ENCODE peak calls at places on chromosomes 5 and 9, in ten cellular contexts. One of them, this sample, is unnamed. For H3K4me1, the result is how much of the 10 kb centered on the place peaks cover.

GRCh38 chr5:118580959-118581358 is 407.4 kb downstream of the DTWD2 start:
- DNase-seq in H9: no peak
- DNase-seq in DND-41: no peak
- DNase-seq in CD8-positive, alpha-beta T cell: no peak
- DNase-seq in prostate gland: no peak
- DNase-seq in GM23338: no peak
- DNase-seq in CD8-positive, alpha-beta memory T cell: no peak
- DNase-seq in pancreas: no peak
- DNase-seq in CD4-positive, CD25-positive, alpha-beta regulatory T cell: no peak
- DNase-seq in psoas muscle: no peak
- DNase-seq in this sample: no peak

GRCh38 chr9:84297162-84297821 is 43.3 kb downstream of the SLC28A3 start:
- DNase-seq in CD8-positive, alpha-beta memory T cell: no peak
- DNase-seq in CD4-positive, CD25-positive, alpha-beta regulatory T cell: no peak
- DNase-seq in psoas muscle: no peak
- DNase-seq in GM23338: no peak
- DNase-seq in H9: no peak
- DNase-seq in DND-41: no peak
- DNase-seq in pancreas: no peak
- DNase-seq in prostate gland: no peak
- DNase-seq in CD8-positive, alpha-beta T cell: no peak
- DNase-seq in this sample: no peak

GRCh38 chr9:35745569-35745968 is 3.5 kb downstream of the GBA2 start:
- DNase-seq in psoas muscle: no peak
- DNase-seq in CD4-positive, CD25-positive, alpha-beta regulatory T cell: no peak
- DNase-seq in H9: no peak
- DNase-seq in pancreas: no peak
- DNase-seq in prostate gland: no peak
- DNase-seq in CD8-positive, alpha-beta T cell: no peak
- DNase-seq in CD8-positive, alpha-beta memory T cell: no peak
- DNase-seq in DND-41: no peak
- DNase-seq in GM23338: no peak
- DNase-seq in this sample: no peak

GRCh38 chr5:2594701-2595100 is 156.8 kb downstream of the IRX2 start:
- DNase-seq in CD8-positive, alpha-beta T cell: no peak
- DNase-seq in H9: no peak
- DNase-seq in psoas muscle: no peak
- DNase-seq in GM23338: no peak
- DNase-seq in prostate gland: no peak
- DNase-seq in CD4-positive, CD25-positive, alpha-beta regulatory T cell: no peak
- DNase-seq in CD8-positive, alpha-beta memory T cell: no peak
- DNase-seq in pancreas: no peak
- DNase-seq in DND-41: no peak
- DNase-seq in this sample: no peak

GRCh38 chr9:124855944-124856773 is 2.9 kb downstream of the WDR38 start:
- DNase-seq in psoas muscle: no peak
- DNase-seq in GM23338: peak
- DNase-seq in H9: peak
- DNase-seq in DND-41: peak
- DNase-seq in CD8-positive, alpha-beta memory T cell: no peak
- DNase-seq in pancreas: peak
- DNase-seq in CD4-positive, CD25-positive, alpha-beta regulatory T cell: no peak
- DNase-seq in prostate gland: no peak
- DNase-seq in CD8-positive, alpha-beta T cell: no peak
- DNase-seq in this sample: no peak

GRCh38 chr9:76526026-76526425 is 67.0 kb downstream of the GCNT1 start:
- DNase-seq in CD8-positive, alpha-beta memory T cell: no peak
- DNase-seq in pancreas: no peak
- DNase-seq in prostate gland: no peak
- DNase-seq in GM23338: no peak
- DNase-seq in CD4-positive, CD25-positive, alpha-beta regulatory T cell: no peak
- DNase-seq in psoas muscle: no peak
- DNase-seq in DND-41: no peak
- DNase-seq in H9: no peak
- DNase-seq in CD8-positive, alpha-beta T cell: no peak
- DNase-seq in this sample: no peak

GRCh38 chr9:92720807-92721535 is 43.7 kb downstream of the BICD2 start:
- DNase-seq in psoas muscle: no peak
- DNase-seq in GM23338: no peak
- DNase-seq in pancreas: no peak
- DNase-seq in DND-41: no peak
- DNase-seq in CD8-positive, alpha-beta T cell: no peak
- DNase-seq in CD8-positive, alpha-beta memory T cell: no peak
- DNase-seq in prostate gland: no peak
- DNase-seq in CD4-positive, CD25-positive, alpha-beta regulatory T cell: no peak
- DNase-seq in H9: no peak
- DNase-seq in this sample: no peak

GRCh38 chr9:120875954-120876841 is 790 bp downstream of the PHF19 start:
- DNase-seq in H9: peak
- DNase-seq in psoas muscle: peak
- DNase-seq in CD8-positive, alpha-beta T cell: peak
- DNase-seq in prostate gland: peak
- DNase-seq in DND-41: peak
- DNase-seq in pancreas: peak
- DNase-seq in CD8-positive, alpha-beta memory T cell: peak
- DNase-seq in CD4-positive, CD25-positive, alpha-beta regulatory T cell: peak
- DNase-seq in GM23338: peak
- DNase-seq in this sample: peak

GRCh38 chr5:68534131-68534940 is 318.8 kb downstream of the PIK3R1 start:
- DNase-seq in prostate gland: peak
- DNase-seq in CD8-positive, alpha-beta T cell: no peak
- DNase-seq in psoas muscle: no peak
- DNase-seq in DND-41: no peak
- DNase-seq in pancreas: peak
- DNase-seq in CD4-positive, CD25-positive, alpha-beta regulatory T cell: no peak
- DNase-seq in GM23338: no peak
- DNase-seq in H9: no peak
- DNase-seq in CD8-positive, alpha-beta memory T cell: no peak
- DNase-seq in this sample: no peak

DNA sequence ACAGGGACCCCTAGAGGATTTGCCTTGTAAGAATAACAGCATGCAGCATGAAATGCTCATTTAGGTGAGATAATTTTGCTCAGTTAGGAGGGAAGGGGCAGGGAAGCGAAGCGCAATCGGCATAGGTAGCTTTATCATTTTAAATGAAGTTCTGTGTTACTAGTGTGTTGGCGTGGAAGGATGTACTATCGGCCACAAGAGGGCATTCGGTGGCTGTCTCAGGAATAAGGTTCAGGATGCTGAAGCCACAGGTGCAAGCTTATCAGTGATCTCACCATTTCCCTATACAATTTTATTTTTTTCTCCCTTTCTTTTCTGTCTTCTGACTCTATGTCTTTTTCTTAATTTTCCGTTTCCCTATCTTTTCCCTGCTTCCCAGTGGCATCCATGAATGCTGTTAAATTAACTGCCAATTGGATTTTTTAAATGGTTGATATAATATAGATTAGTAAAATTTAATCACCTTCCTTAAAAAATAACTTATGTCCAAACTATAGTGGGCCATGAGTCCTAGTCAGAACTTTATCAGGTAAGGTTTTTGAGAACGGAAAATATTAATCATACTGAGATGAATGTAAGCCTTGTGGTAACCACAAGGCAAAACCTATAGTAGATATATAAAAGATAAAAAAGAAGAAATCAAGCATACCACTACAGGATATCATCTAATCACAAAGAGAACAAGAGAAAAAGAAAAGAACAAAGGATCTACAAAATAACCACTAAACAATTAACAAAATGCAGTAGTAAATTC is 1.2 kb upstream of the INSL6 start:
- DNase-seq in prostate gland: peak
- DNase-seq in DND-41: peak
- DNase-seq in H9: peak
- DNase-seq in GM23338: peak
- DNase-seq in psoas muscle: no peak
- DNase-seq in CD8-positive, alpha-beta T cell: peak
- DNase-seq in CD4-positive, CD25-positive, alpha-beta regulatory T cell: peak
- DNase-seq in CD8-positive, alpha-beta memory T cell: peak
- DNase-seq in pancreas: peak
- DNase-seq in this sample: no peak
- H3K27ac ChIP-seq in prostate gland: no peak
- H3K27ac ChIP-seq in DND-41: no peak
- H3K27ac ChIP-seq in H9: no peak
- H3K27ac ChIP-seq in GM23338: no peak
- H3K27ac ChIP-seq in psoas muscle: no peak
- H3K27ac ChIP-seq in CD8-positive, alpha-beta T cell: no peak
- H3K27ac ChIP-seq in CD4-positive, CD25-positive, alpha-beta regulatory T cell: no peak
- H3K27ac ChIP-seq in CD8-positive, alpha-beta memory T cell: no peak
- H3K27ac ChIP-seq in pancreas: no peak
- H3K27ac ChIP-seq in this sample: no peak

GRCh38 chr5:139747583-139748504 is 47.8 kb upstream of the PSD2 start:
- DNase-seq in GM23338: peak
- DNase-seq in DND-41: peak
- DNase-seq in H9: peak
- DNase-seq in CD8-positive, alpha-beta T cell: no peak
- DNase-seq in prostate gland: no peak
- DNase-seq in pancreas: peak
- DNase-seq in CD8-positive, alpha-beta memory T cell: peak
- DNase-seq in CD4-positive, CD25-positive, alpha-beta regulatory T cell: peak
- DNase-seq in psoas muscle: peak
- DNase-seq in this sample: peak
- H3K4me1 ChIP-seq in GM23338: under half
- H3K4me1 ChIP-seq in DND-41: under half
- H3K4me1 ChIP-seq in H9: under half
- H3K4me1 ChIP-seq in CD8-positive, alpha-beta T cell: under half
- H3K4me1 ChIP-seq in prostate gland: under half
- H3K4me1 ChIP-seq in pancreas: under half
- H3K4me1 ChIP-seq in CD8-positive, alpha-beta memory T cell: under half
- H3K4me1 ChIP-seq in CD4-positive, CD25-positive, alpha-beta regulatory T cell: under half
- H3K4me1 ChIP-seq in psoas muscle: under half
- H3K4me1 ChIP-seq in this sample: under half

DNA sequence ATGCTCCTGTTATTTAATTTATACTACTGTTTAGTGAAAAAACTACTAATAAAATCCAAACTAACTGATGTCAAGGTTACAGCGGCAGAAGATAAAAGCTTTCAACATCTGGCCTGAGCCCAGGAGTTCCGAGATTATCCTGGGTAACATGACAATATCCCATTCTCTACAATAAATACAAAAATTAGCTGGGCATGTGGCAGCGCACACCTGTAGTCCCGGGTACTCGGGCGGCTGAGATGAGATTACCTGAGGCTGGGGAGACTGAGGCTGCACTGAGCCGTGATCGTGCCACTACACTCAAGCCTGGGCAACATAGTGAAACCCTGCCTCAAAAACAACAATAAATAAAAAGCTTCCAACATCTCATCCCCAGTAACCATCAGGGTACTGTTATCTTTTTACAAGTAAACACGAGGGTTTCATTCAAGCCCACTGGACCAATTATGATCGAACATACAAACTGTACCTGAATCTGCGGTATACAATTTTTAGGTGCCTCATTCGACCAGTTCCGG is 1.3 kb downstream of the RPL37 start:
- DNase-seq in DND-41: no peak
- DNase-seq in pancreas: no peak
- DNase-seq in H9: no peak
- DNase-seq in CD4-positive, CD25-positive, alpha-beta regulatory T cell: no peak
- DNase-seq in prostate gland: no peak
- DNase-seq in CD8-positive, alpha-beta memory T cell: no peak
- DNase-seq in CD8-positive, alpha-beta T cell: no peak
- DNase-seq in psoas muscle: no peak
- DNase-seq in GM23338: no peak
- DNase-seq in this sample: no peak
- H3K27ac ChIP-seq in DND-41: peak
- H3K27ac ChIP-seq in pancreas: no peak
- H3K27ac ChIP-seq in H9: peak
- H3K27ac ChIP-seq in CD4-positive, CD25-positive, alpha-beta regulatory T cell: peak
- H3K27ac ChIP-seq in prostate gland: no peak
- H3K27ac ChIP-seq in CD8-positive, alpha-beta memory T cell: peak
- H3K27ac ChIP-seq in CD8-positive, alpha-beta T cell: peak
- H3K27ac ChIP-seq in psoas muscle: peak
- H3K27ac ChIP-seq in GM23338: peak
- H3K27ac ChIP-seq in this sample: peak

GRCh38 chr9:113568481-113569321 is 105.2 kb downstream of the RGS3 start:
- DNase-seq in CD8-positive, alpha-beta T cell: no peak
- DNase-seq in pancreas: peak
- DNase-seq in H9: no peak
- DNase-seq in prostate gland: no peak
- DNase-seq in DND-41: no peak
- DNase-seq in CD8-positive, alpha-beta memory T cell: no peak
- DNase-seq in psoas muscle: peak
- DNase-seq in GM23338: no peak
- DNase-seq in CD4-positive, CD25-positive, alpha-beta regulatory T cell: no peak
- DNase-seq in this sample: peak

GRCh38 chr9:113570106-113570505 is 106.6 kb downstream of the RGS3 start:
- DNase-seq in GM23338: no peak
- DNase-seq in prostate gland: no peak
- DNase-seq in DND-41: no peak
- DNase-seq in CD8-positive, alpha-beta T cell: no peak
- DNase-seq in CD8-positive, alpha-beta memory T cell: no peak
- DNase-seq in H9: no peak
- DNase-seq in CD4-positive, CD25-positive, alpha-beta regulatory T cell: no peak
- DNase-seq in pancreas: peak
- DNase-seq in psoas muscle: no peak
- DNase-seq in this sample: peak

GRCh38 chr9:113569472-113570060 is 106.0 kb downstream of the RGS3 start:
- DNase-seq in prostate gland: no peak
- DNase-seq in CD8-positive, alpha-beta memory T cell: no peak
- DNase-seq in CD8-positive, alpha-beta T cell: no peak
- DNase-seq in pancreas: peak
- DNase-seq in H9: no peak
- DNase-seq in GM23338: no peak
- DNase-seq in DND-41: no peak
- DNase-seq in CD4-positive, CD25-positive, alpha-beta regulatory T cell: no peak
- DNase-seq in psoas muscle: no peak
- DNase-seq in this sample: no peak

GRCh38 chr9:113572076-113572861 is 108.7 kb downstream of the RGS3 start:
- DNase-seq in CD4-positive, CD25-positive, alpha-beta regulatory T cell: no peak
- DNase-seq in prostate gland: no peak
- DNase-seq in H9: no peak
- DNase-seq in CD8-positive, alpha-beta memory T cell: no peak
- DNase-seq in pancreas: peak
- DNase-seq in GM23338: no peak
- DNase-seq in DND-41: no peak
- DNase-seq in CD8-positive, alpha-beta T cell: no peak
- DNase-seq in psoas muscle: no peak
- DNase-seq in this sample: no peak

DNA sequence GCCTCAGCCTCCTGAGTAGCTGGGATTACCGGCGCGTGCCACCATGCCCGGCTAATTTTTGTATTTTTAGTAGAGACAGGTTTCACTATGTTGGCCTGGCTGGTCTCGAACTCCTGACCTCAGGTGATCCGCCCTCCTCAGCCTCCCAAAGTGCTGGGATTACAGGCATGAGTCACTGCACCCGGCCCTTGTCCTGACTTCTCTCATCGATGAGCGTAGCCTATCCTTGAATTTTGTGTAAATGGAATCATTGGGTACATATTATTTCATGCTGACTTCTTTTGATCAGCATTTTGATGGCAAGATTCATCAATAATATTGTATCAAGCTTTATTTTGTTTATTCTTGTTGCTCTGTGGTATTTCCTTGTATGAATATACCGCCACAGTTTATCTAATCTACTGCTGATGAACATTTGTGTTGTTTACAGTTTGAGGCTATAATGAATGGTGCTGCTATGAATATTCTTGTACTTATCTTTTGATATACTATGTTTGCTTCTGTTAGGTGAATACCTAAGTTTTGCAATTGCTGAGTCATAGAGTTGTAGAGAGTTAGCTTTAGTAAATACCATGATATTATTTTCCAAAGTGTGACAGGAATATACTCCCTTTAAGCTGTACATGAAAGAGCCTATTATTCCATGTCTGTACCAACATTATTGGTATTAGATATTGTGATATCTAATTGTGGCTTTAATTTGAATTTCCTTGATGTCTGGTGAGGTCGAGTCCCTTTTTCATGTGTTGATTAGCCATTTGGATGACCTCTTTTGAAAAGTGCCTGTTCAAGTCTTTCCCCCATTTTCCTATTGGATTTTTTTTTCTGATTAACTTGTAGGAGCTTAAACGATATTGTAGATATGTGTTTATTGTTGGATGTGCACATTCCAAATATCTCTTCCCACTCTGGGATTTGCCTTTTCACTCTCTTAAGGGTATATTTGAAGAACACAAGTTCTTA is 107.5 kb downstream of the RGS3 start:
- DNase-seq in CD4-positive, CD25-positive, alpha-beta regulatory T cell: no peak
- DNase-seq in CD8-positive, alpha-beta memory T cell: no peak
- DNase-seq in CD8-positive, alpha-beta T cell: no peak
- DNase-seq in pancreas: peak
- DNase-seq in psoas muscle: no peak
- DNase-seq in H9: no peak
- DNase-seq in DND-41: no peak
- DNase-seq in prostate gland: no peak
- DNase-seq in GM23338: no peak
- DNase-seq in this sample: no peak
- H3K4me1 ChIP-seq in CD4-positive, CD25-positive, alpha-beta regulatory T cell: under half
- H3K4me1 ChIP-seq in CD8-positive, alpha-beta memory T cell: under half
- H3K4me1 ChIP-seq in CD8-positive, alpha-beta T cell: under half
- H3K4me1 ChIP-seq in pancreas: under half
- H3K4me1 ChIP-seq in psoas muscle: half or more
- H3K4me1 ChIP-seq in H9: under half
- H3K4me1 ChIP-seq in DND-41: under half
- H3K4me1 ChIP-seq in prostate gland: under half
- H3K4me1 ChIP-seq in GM23338: under half
- H3K4me1 ChIP-seq in this sample: half or more

This sample was measured in upper lobe of left lung.